ENCODE peak calls at places on chromosome 16, in eight cellular contexts. One of them, this sample, is unnamed.
A peak's percentile ranks its signal among the peaks of the same experiment; 100 is the strongest.

GRCh38 chr16:3971261-3971660 is 90.7 kb upstream of the CREBBP start:
- DNase-seq in NCI-H1694: no peak
- DNase-seq in endothelial cell: no peak
- DNase-seq in stimulated activated CD4-positive, alpha-beta T cell treated with anti-CD3 and anti-CD28 coated beads, TNF-alpha, amount 100 ng/mL, for 48 hours: no peak
- DNase-seq in GM12891: no peak
- DNase-seq in amygdala: no peak
- DNase-seq in upper lobe of left lung: no peak
- DNase-seq in skeletal muscle cell: peak; percentile 66
- DNase-seq in this sample: no peak

GRCh38 chr16:2968738-2969544 is at the start of gene PAQR4:
- DNase-seq in NCI-H1694: peak; percentile 64
- DNase-seq in endothelial cell: peak; percentile 83
- DNase-seq in stimulated activated CD4-positive, alpha-beta T cell treated with anti-CD3 and anti-CD28 coated beads, TNF-alpha, amount 100 ng/mL, for 48 hours: peak; percentile 66
- DNase-seq in GM12891: peak; percentile 98
- DNase-seq in amygdala: peak; percentile 92
- DNase-seq in upper lobe of left lung: peak; percentile 98
- DNase-seq in skeletal muscle cell: peak; percentile 39
- DNase-seq in this sample: peak; percentile 75

GRCh38 chr16:81158964-81159363 is 62.8 kb upstream of the GCSH start:
- DNase-seq in NCI-H1694: no peak
- DNase-seq in endothelial cell: no peak
- DNase-seq in stimulated activated CD4-positive, alpha-beta T cell treated with anti-CD3 and anti-CD28 coated beads, TNF-alpha, amount 100 ng/mL, for 48 hours: no peak
- DNase-seq in GM12891: no peak
- DNase-seq in amygdala: peak; percentile 34
- DNase-seq in upper lobe of left lung: no peak
- DNase-seq in skeletal muscle cell: no peak
- DNase-seq in this sample: peak; percentile 64

GRCh38 chr16:1987198-1987597 is 2.6 kb upstream of the SYNGR3 start:
- DNase-seq in NCI-H1694: no peak
- DNase-seq in endothelial cell: no peak
- DNase-seq in stimulated activated CD4-positive, alpha-beta T cell treated with anti-CD3 and anti-CD28 coated beads, TNF-alpha, amount 100 ng/mL, for 48 hours: no peak
- DNase-seq in GM12891: no peak
- DNase-seq in amygdala: no peak
- DNase-seq in upper lobe of left lung: peak; percentile 68
- DNase-seq in skeletal muscle cell: no peak
- DNase-seq in this sample: no peak

GRCh38 chr16:77290451-77291110 is 91.4 kb downstream of the SYCE1L start:
- DNase-seq in NCI-H1694: no peak
- DNase-seq in endothelial cell: no peak
- DNase-seq in stimulated activated CD4-positive, alpha-beta T cell treated with anti-CD3 and anti-CD28 coated beads, TNF-alpha, amount 100 ng/mL, for 48 hours: no peak
- DNase-seq in GM12891: no peak
- DNase-seq in amygdala: no peak
- DNase-seq in upper lobe of left lung: no peak
- DNase-seq in skeletal muscle cell: no peak
- DNase-seq in this sample: no peak

GRCh38 chr16:31181102-31181830 is 1.3 kb downstream of the FUS start:
- DNase-seq in NCI-H1694: no peak
- DNase-seq in endothelial cell: peak; percentile 61
- DNase-seq in stimulated activated CD4-positive, alpha-beta T cell treated with anti-CD3 and anti-CD28 coated beads, TNF-alpha, amount 100 ng/mL, for 48 hours: no peak
- DNase-seq in GM12891: no peak
- DNase-seq in amygdala: peak; percentile 18
- DNase-seq in upper lobe of left lung: no peak
- DNase-seq in skeletal muscle cell: no peak
- DNase-seq in this sample: no peak

GRCh38 chr16:74825941-74826340 is 51.3 kb upstream of the FA2H start:
- DNase-seq in NCI-H1694: no peak
- DNase-seq in endothelial cell: no peak
- DNase-seq in stimulated activated CD4-positive, alpha-beta T cell treated with anti-CD3 and anti-CD28 coated beads, TNF-alpha, amount 100 ng/mL, for 48 hours: no peak
- DNase-seq in GM12891: no peak
- DNase-seq in amygdala: no peak
- DNase-seq in upper lobe of left lung: no peak
- DNase-seq in skeletal muscle cell: no peak
- DNase-seq in this sample: no peak

GRCh38 chr16:64478258-64478906 is 643.5 kb downstream of the CDH11 start:
- DNase-seq in NCI-H1694: no peak
- DNase-seq in endothelial cell: no peak
- DNase-seq in stimulated activated CD4-positive, alpha-beta T cell treated with anti-CD3 and anti-CD28 coated beads, TNF-alpha, amount 100 ng/mL, for 48 hours: no peak
- DNase-seq in GM12891: no peak
- DNase-seq in amygdala: no peak
- DNase-seq in upper lobe of left lung: no peak
- DNase-seq in skeletal muscle cell: peak; percentile 61
- DNase-seq in this sample: no peak

GRCh38 chr16:81442909-81443687 is 1.5 kb upstream of the CMIP start:
- DNase-seq in NCI-H1694: no peak
- DNase-seq in endothelial cell: no peak
- DNase-seq in stimulated activated CD4-positive, alpha-beta T cell treated with anti-CD3 and anti-CD28 coated beads, TNF-alpha, amount 100 ng/mL, for 48 hours: no peak
- DNase-seq in GM12891: no peak
- DNase-seq in amygdala: no peak
- DNase-seq in upper lobe of left lung: no peak
- DNase-seq in skeletal muscle cell: no peak
- DNase-seq in this sample: no peak

GRCh38 chr16:31876955-31877828 is 3.6 kb downstream of the ZNF267 start:
- DNase-seq in NCI-H1694: no peak
- DNase-seq in endothelial cell: no peak
- DNase-seq in stimulated activated CD4-positive, alpha-beta T cell treated with anti-CD3 and anti-CD28 coated beads, TNF-alpha, amount 100 ng/mL, for 48 hours: peak; percentile 28
- DNase-seq in GM12891: no peak
- DNase-seq in amygdala: no peak
- DNase-seq in upper lobe of left lung: no peak
- DNase-seq in skeletal muscle cell: peak; percentile 62
- DNase-seq in this sample: no peak

GRCh38 chr16:2082171-2082982 is 34.6 kb downstream of the TSC2 start:
- DNase-seq in NCI-H1694: no peak
- DNase-seq in endothelial cell: no peak
- DNase-seq in stimulated activated CD4-positive, alpha-beta T cell treated with anti-CD3 and anti-CD28 coated beads, TNF-alpha, amount 100 ng/mL, for 48 hours: no peak
- DNase-seq in GM12891: no peak
- DNase-seq in amygdala: no peak
- DNase-seq in upper lobe of left lung: peak; percentile 85
- DNase-seq in skeletal muscle cell: no peak
- DNase-seq in this sample: no peak

GRCh38 chr16:85326113-85326793 is 214.0 kb upstream of the CIBAR2 start:
- DNase-seq in NCI-H1694: no peak
- DNase-seq in endothelial cell: no peak
- DNase-seq in stimulated activated CD4-positive, alpha-beta T cell treated with anti-CD3 and anti-CD28 coated beads, TNF-alpha, amount 100 ng/mL, for 48 hours: no peak
- DNase-seq in GM12891: no peak
- DNase-seq in amygdala: no peak
- DNase-seq in upper lobe of left lung: no peak
- DNase-seq in skeletal muscle cell: no peak
- DNase-seq in this sample: no peak

GRCh38 chr16:78504391-78504945 is 405.0 kb downstream of the WWOX start:
- DNase-seq in NCI-H1694: no peak
- DNase-seq in endothelial cell: no peak
- DNase-seq in stimulated activated CD4-positive, alpha-beta T cell treated with anti-CD3 and anti-CD28 coated beads, TNF-alpha, amount 100 ng/mL, for 48 hours: no peak
- DNase-seq in GM12891: no peak
- DNase-seq in amygdala: peak; percentile 3
- DNase-seq in upper lobe of left lung: no peak
- DNase-seq in skeletal muscle cell: no peak
- DNase-seq in this sample: no peak

GRCh38 chr16:4093495-4094137 is 22.6 kb downstream of the ADCY9 start:
- DNase-seq in NCI-H1694: no peak
- DNase-seq in endothelial cell: no peak
- DNase-seq in stimulated activated CD4-positive, alpha-beta T cell treated with anti-CD3 and anti-CD28 coated beads, TNF-alpha, amount 100 ng/mL, for 48 hours: no peak
- DNase-seq in GM12891: no peak
- DNase-seq in amygdala: no peak
- DNase-seq in upper lobe of left lung: no peak
- DNase-seq in skeletal muscle cell: no peak
- DNase-seq in this sample: no peak

GRCh38 chr16:3902731-3903130 is 22.2 kb upstream of the CREBBP start:
- DNase-seq in NCI-H1694: no peak
- DNase-seq in endothelial cell: no peak
- DNase-seq in stimulated activated CD4-positive, alpha-beta T cell treated with anti-CD3 and anti-CD28 coated beads, TNF-alpha, amount 100 ng/mL, for 48 hours: no peak
- DNase-seq in GM12891: no peak
- DNase-seq in amygdala: no peak
- DNase-seq in upper lobe of left lung: no peak
- DNase-seq in skeletal muscle cell: no peak
- DNase-seq in this sample: no peak

GRCh38 chr16:83942074-83942473 is 11.0 kb upstream of the OSGIN1 start:
- DNase-seq in NCI-H1694: no peak
- DNase-seq in endothelial cell: no peak
- DNase-seq in stimulated activated CD4-positive, alpha-beta T cell treated with anti-CD3 and anti-CD28 coated beads, TNF-alpha, amount 100 ng/mL, for 48 hours: no peak
- DNase-seq in GM12891: no peak
- DNase-seq in amygdala: no peak
- DNase-seq in upper lobe of left lung: no peak
- DNase-seq in skeletal muscle cell: no peak
- DNase-seq in this sample: no peak

GRCh38 chr16:87392823-87393679 is 915 bp downstream of the MAP1LC3B start:
- DNase-seq in NCI-H1694: no peak
- DNase-seq in endothelial cell: peak; percentile 53
- DNase-seq in stimulated activated CD4-positive, alpha-beta T cell treated with anti-CD3 and anti-CD28 coated beads, TNF-alpha, amount 100 ng/mL, for 48 hours: no peak
- DNase-seq in GM12891: no peak
- DNase-seq in amygdala: peak; percentile 36
- DNase-seq in upper lobe of left lung: peak; percentile 92
- DNase-seq in skeletal muscle cell: no peak
- DNase-seq in this sample: peak; percentile 51

GRCh38 chr16:66427871-66428681 is 981 bp downstream of the BEAN1 start:
- DNase-seq in NCI-H1694: no peak
- DNase-seq in endothelial cell: peak; percentile 28
- DNase-seq in stimulated activated CD4-positive, alpha-beta T cell treated with anti-CD3 and anti-CD28 coated beads, TNF-alpha, amount 100 ng/mL, for 48 hours: no peak
- DNase-seq in GM12891: no peak
- DNase-seq in amygdala: no peak
- DNase-seq in upper lobe of left lung: peak; percentile 86
- DNase-seq in skeletal muscle cell: no peak
- DNase-seq in this sample: no peak

GRCh38 chr16:74168445-74168844 is 128.2 kb upstream of the PSMD7 start:
- DNase-seq in NCI-H1694: no peak
- DNase-seq in endothelial cell: no peak
- DNase-seq in stimulated activated CD4-positive, alpha-beta T cell treated with anti-CD3 and anti-CD28 coated beads, TNF-alpha, amount 100 ng/mL, for 48 hours: no peak
- DNase-seq in GM12891: no peak
- DNase-seq in amygdala: no peak
- DNase-seq in upper lobe of left lung: no peak
- DNase-seq in skeletal muscle cell: no peak
- DNase-seq in this sample: no peak

GRCh38 chr16:67227567-67227921 is 614 bp downstream of the TMEM208 start:
- DNase-seq in NCI-H1694: no peak
- DNase-seq in endothelial cell: no peak
- DNase-seq in stimulated activated CD4-positive, alpha-beta T cell treated with anti-CD3 and anti-CD28 coated beads, TNF-alpha, amount 100 ng/mL, for 48 hours: no peak
- DNase-seq in GM12891: no peak
- DNase-seq in amygdala: no peak
- DNase-seq in upper lobe of left lung: no peak
- DNase-seq in skeletal muscle cell: no peak
- DNase-seq in this sample: no peak

GRCh38 chr16:29745853-29746345 is at the start of gene C16orf54:
- DNase-seq in NCI-H1694: no peak
- DNase-seq in endothelial cell: no peak
- DNase-seq in stimulated activated CD4-positive, alpha-beta T cell treated with anti-CD3 and anti-CD28 coated beads, TNF-alpha, amount 100 ng/mL, for 48 hours: peak; percentile 79
- DNase-seq in GM12891: peak; percentile 60
- DNase-seq in amygdala: peak; percentile 38
- DNase-seq in upper lobe of left lung: peak; percentile 88
- DNase-seq in skeletal muscle cell: no peak
- DNase-seq in this sample: no peak

GRCh38 chr16:1158456-1159324 is 5.8 kb downstream of the CACNA1H start:
- DNase-seq in NCI-H1694: no peak
- DNase-seq in endothelial cell: no peak
- DNase-seq in stimulated activated CD4-positive, alpha-beta T cell treated with anti-CD3 and anti-CD28 coated beads, TNF-alpha, amount 100 ng/mL, for 48 hours: no peak
- DNase-seq in GM12891: no peak
- DNase-seq in amygdala: no peak
- DNase-seq in upper lobe of left lung: peak; percentile 82
- DNase-seq in skeletal muscle cell: no peak
- DNase-seq in this sample: no peak

GRCh38 chr16:52384378-52384777 is 162.6 kb downstream of the TOX3 start:
- DNase-seq in NCI-H1694: no peak
- DNase-seq in endothelial cell: no peak
- DNase-seq in stimulated activated CD4-positive, alpha-beta T cell treated with anti-CD3 and anti-CD28 coated beads, TNF-alpha, amount 100 ng/mL, for 48 hours: no peak
- DNase-seq in GM12891: no peak
- DNase-seq in amygdala: no peak
- DNase-seq in upper lobe of left lung: no peak
- DNase-seq in skeletal muscle cell: no peak
- DNase-seq in this sample: no peak

GRCh38 chr16:72474511-72475123 is 302.7 kb upstream of the PMFBP1 start:
- DNase-seq in NCI-H1694: no peak
- DNase-seq in endothelial cell: no peak
- DNase-seq in stimulated activated CD4-positive, alpha-beta T cell treated with anti-CD3 and anti-CD28 coated beads, TNF-alpha, amount 100 ng/mL, for 48 hours: no peak
- DNase-seq in GM12891: no peak
- DNase-seq in amygdala: no peak
- DNase-seq in upper lobe of left lung: no peak
- DNase-seq in skeletal muscle cell: peak; percentile 74
- DNase-seq in this sample: no peak

GRCh38 chr16:48126801-48127644 is 28.8 kb downstream of the ABCC12 start:
- DNase-seq in NCI-H1694: no peak
- DNase-seq in endothelial cell: no peak
- DNase-seq in stimulated activated CD4-positive, alpha-beta T cell treated with anti-CD3 and anti-CD28 coated beads, TNF-alpha, amount 100 ng/mL, for 48 hours: no peak
- DNase-seq in GM12891: no peak
- DNase-seq in amygdala: no peak
- DNase-seq in upper lobe of left lung: no peak
- DNase-seq in skeletal muscle cell: peak; percentile 99
- DNase-seq in this sample: no peak

GRCh38 chr16:72995151-72995881 is 52.6 kb downstream of the ZFHX3 start:
- DNase-seq in NCI-H1694: no peak
- DNase-seq in endothelial cell: peak; percentile 51
- DNase-seq in stimulated activated CD4-positive, alpha-beta T cell treated with anti-CD3 and anti-CD28 coated beads, TNF-alpha, amount 100 ng/mL, for 48 hours: no peak
- DNase-seq in GM12891: no peak
- DNase-seq in amygdala: no peak
- DNase-seq in upper lobe of left lung: no peak
- DNase-seq in skeletal muscle cell: no peak
- DNase-seq in this sample: no peak

GRCh38 chr16:11325404-11326083 is 19.7 kb upstream of the RMI2 start:
- DNase-seq in NCI-H1694: no peak
- DNase-seq in endothelial cell: no peak
- DNase-seq in stimulated activated CD4-positive, alpha-beta T cell treated with anti-CD3 and anti-CD28 coated beads, TNF-alpha, amount 100 ng/mL, for 48 hours: peak; percentile 28
- DNase-seq in GM12891: no peak
- DNase-seq in amygdala: no peak
- DNase-seq in upper lobe of left lung: no peak
- DNase-seq in skeletal muscle cell: no peak
- DNase-seq in this sample: no peak

GRCh38 chr16:75114179-75114945 is 2.2 kb downstream of the LDHD start:
- DNase-seq in NCI-H1694: no peak
- DNase-seq in endothelial cell: no peak
- DNase-seq in stimulated activated CD4-positive, alpha-beta T cell treated with anti-CD3 and anti-CD28 coated beads, TNF-alpha, amount 100 ng/mL, for 48 hours: no peak
- DNase-seq in GM12891: no peak
- DNase-seq in amygdala: peak; percentile 28
- DNase-seq in upper lobe of left lung: peak; percentile 76
- DNase-seq in skeletal muscle cell: no peak
- DNase-seq in this sample: no peak

GRCh38 chr16:27722892-27723450 is 173.0 kb downstream of the KATNIP start:
- DNase-seq in NCI-H1694: peak; percentile 61
- DNase-seq in endothelial cell: no peak
- DNase-seq in stimulated activated CD4-positive, alpha-beta T cell treated with anti-CD3 and anti-CD28 coated beads, TNF-alpha, amount 100 ng/mL, for 48 hours: no peak
- DNase-seq in GM12891: no peak
- DNase-seq in amygdala: no peak
- DNase-seq in upper lobe of left lung: no peak
- DNase-seq in skeletal muscle cell: no peak
- DNase-seq in this sample: no peak

GRCh38 chr16:22784690-22785214 is 29.2 kb upstream of the HS3ST2 start:
- DNase-seq in NCI-H1694: no peak
- DNase-seq in endothelial cell: no peak
- DNase-seq in stimulated activated CD4-positive, alpha-beta T cell treated with anti-CD3 and anti-CD28 coated beads, TNF-alpha, amount 100 ng/mL, for 48 hours: no peak
- DNase-seq in GM12891: no peak
- DNase-seq in amygdala: no peak
- DNase-seq in upper lobe of left lung: no peak
- DNase-seq in skeletal muscle cell: no peak
- DNase-seq in this sample: no peak

GRCh38 chr16:66335704-66336329 is 30.7 kb upstream of the CDH5 start:
- DNase-seq in NCI-H1694: no peak
- DNase-seq in endothelial cell: no peak
- DNase-seq in stimulated activated CD4-positive, alpha-beta T cell treated with anti-CD3 and anti-CD28 coated beads, TNF-alpha, amount 100 ng/mL, for 48 hours: no peak
- DNase-seq in GM12891: no peak
- DNase-seq in amygdala: peak; percentile 81
- DNase-seq in upper lobe of left lung: no peak
- DNase-seq in skeletal muscle cell: peak; percentile 61
- DNase-seq in this sample: peak; percentile 79

GRCh38 chr16:57675752-57676623 is 7.9 kb downstream of the ADGRG3 start:
- DNase-seq in NCI-H1694: no peak
- DNase-seq in endothelial cell: no peak
- DNase-seq in stimulated activated CD4-positive, alpha-beta T cell treated with anti-CD3 and anti-CD28 coated beads, TNF-alpha, amount 100 ng/mL, for 48 hours: no peak
- DNase-seq in GM12891: no peak
- DNase-seq in amygdala: no peak
- DNase-seq in upper lobe of left lung: no peak
- DNase-seq in skeletal muscle cell: no peak
- DNase-seq in this sample: no peak

GRCh38 chr16:53805113-53805512 is 101.2 kb downstream of the FTO start:
- DNase-seq in NCI-H1694: no peak
- DNase-seq in endothelial cell: no peak
- DNase-seq in stimulated activated CD4-positive, alpha-beta T cell treated with anti-CD3 and anti-CD28 coated beads, TNF-alpha, amount 100 ng/mL, for 48 hours: no peak
- DNase-seq in GM12891: no peak
- DNase-seq in amygdala: no peak
- DNase-seq in upper lobe of left lung: no peak
- DNase-seq in skeletal muscle cell: no peak
- DNase-seq in this sample: no peak

This sample was measured in nucleus accumbens.